ENCODE peak calls at places on chromosomes 12 and 14, in six cellular contexts. H, V, N, E, G and X are unnamed samples.

GRCh38 chr12:14845350-14845750 is 2.0 kb upstream of the ART4 start:
- DNase-seq in H (peak; percentile 41), V (peak; percentile 58), N (no peak), E (peak; percentile 55), G (no peak), X (no peak)

GRCh38 chr12:130545475-130545874 is 170.6 kb downstream of the RIMBP2 start:
- DNase-seq in H (no peak), V (no peak), N (no peak), E (no peak), G (no peak), X (no peak)

GRCh38 chr14:37992489-37992888 is 215.2 kb upstream of the SSTR1 start:
- DNase-seq in H (no peak), V (no peak), N (no peak), E (no peak), G (no peak), X (no peak)

GRCh38 chr12:52020539-52021336 is 14.0 kb downstream of the TAMALIN start:
- DNase-seq in H (no peak), V (peak; percentile 88), N (no peak), E (peak; percentile 63), G (peak; percentile 73), X (peak; percentile 37)

GRCh38 chr12:12807970-12808702 is 5.0 kb upstream of the DDX47 start:
- DNase-seq in H (no peak), V (no peak), N (peak; percentile 34), E (peak; percentile 91), G (peak; percentile 76), X (peak; percentile 40)

GRCh38 chr12:86601550-86602308 is 345.5 kb upstream of the MGAT4C start:
- DNase-seq in H (no peak), V (no peak), N (no peak), E (no peak), G (no peak), X (no peak)

GRCh38 chr12:65818454-65819382 is 5.6 kb upstream of the HMGA2 start:
- DNase-seq in H (peak; percentile 64), V (no peak), N (no peak), E (no peak), G (no peak), X (no peak)

GRCh38 chr14:61524211-61524806 is 171.0 kb upstream of the HIF1A start:
- DNase-seq in H (peak; percentile 87), V (no peak), N (no peak), E (no peak), G (no peak), X (no peak)

GRCh38 chr12:66107451-66107915 is 23.1 kb downstream of the LLPH start:
- DNase-seq in H (peak; percentile 80), V (peak; percentile 58), N (peak; percentile 27), E (peak; percentile 84), G (peak; percentile 60), X (peak; percentile 11)

GRCh38 chr14:72793154-72793725 is 100.7 kb downstream of the DPF3 start:
- DNase-seq in H (no peak), V (no peak), N (no peak), E (no peak), G (no peak), X (no peak)

GRCh38 chr12:31832740-31833540 is 104.1 kb upstream of the AMN1 start:
- DNase-seq in H (no peak), V (no peak), N (no peak), E (peak; percentile 68), G (peak; percentile 49), X (peak; percentile 9)

GRCh38 chr12:49189731-49190314 is 943 bp upstream of the TUBA1A start:
- DNase-seq in H (no peak), V (no peak), N (no peak), E (no peak), G (no peak), X (no peak)

GRCh38 chr14:93085916-93086315 is 29.8 kb downstream of the ITPK1 start:
- DNase-seq in H (peak; percentile 24), V (no peak), N (no peak), E (no peak), G (no peak), X (no peak)

GRCh38 chr14:59251811-59252771 is 63.6 kb downstream of the DAAM1 start:
- DNase-seq in H (peak; percentile 94), V (no peak), N (no peak), E (no peak), G (no peak), X (no peak)

GRCh38 chr12:40028296-40028695 is 77.6 kb downstream of the SLC2A13 start:
- DNase-seq in H (no peak), V (no peak), N (no peak), E (no peak), G (no peak), X (no peak)

GRCh38 chr14:98949506-98950135 is 322.4 kb downstream of the BCL11B start:
- DNase-seq in H (no peak), V (no peak), N (peak; percentile 44), E (no peak), G (no peak), X (no peak)

GRCh38 chr14:99579903-99580570 is 24.0 kb downstream of the CCDC85C start:
- DNase-seq in H (peak; percentile 95), V (peak; percentile 64), N (no peak), E (no peak), G (no peak), X (no peak)

GRCh38 chr12:89064780-89065179 is 287.5 kb downstream of the DUSP6 start:
- DNase-seq in H (peak; percentile 61), V (no peak), N (no peak), E (no peak), G (no peak), X (no peak)

GRCh38 chr12:43776498-43776897 is 17.7 kb downstream of the IRAK4 start:
- DNase-seq in H (no peak), V (peak; percentile 61), N (no peak), E (peak; percentile 49), G (no peak), X (no peak)

GRCh38 chr12:71312767-71313375 is 126.7 kb upstream of the LGR5 start:
- DNase-seq in H (peak; percentile 34), V (no peak), N (no peak), E (no peak), G (no peak), X (no peak)

GRCh38 chr12:94640134-94640928 is 10.0 kb downstream of the TMCC3 start:
- DNase-seq in H (peak; percentile 94), V (no peak), N (no peak), E (peak; percentile 63), G (peak; percentile 50), X (no peak)

GRCh38 chr14:86646688-86647687 is 1117.0 kb downstream of the FLRT2 start:
- DNase-seq in H (peak; percentile 4), V (no peak), N (no peak), E (no peak), G (no peak), X (no peak)

GRCh38 chr14:67166450-67166853 is 22.8 kb upstream of the GARIN2 start:
- DNase-seq in H (peak; percentile 7), V (peak; percentile 41), N (no peak), E (peak; percentile 58), G (no peak), X (no peak)

GRCh38 chr12:92363295-92364146 is 217.9 kb upstream of the BTG1 start:
- DNase-seq in H (peak; percentile 32), V (peak; percentile 29), N (peak; percentile 34), E (peak; percentile 77), G (peak; percentile 68), X (peak; percentile 17)
- H3K4me1 ChIP-seq in H (peaks cover 7% of the 10 kb centered on the region), V (no peaks in the 10 kb centered on the region), N (no peaks in the 10 kb centered on the region), E (peaks cover 44% of the 10 kb centered on the region), G (peaks cover 65% of the 10 kb centered on the region), X (peaks cover 27% of the 10 kb centered on the region)

GRCh38 chr14:91417983-91418386 is 365 bp upstream of the CCDC88C start:
- DNase-seq in H (no peak), V (peak; percentile 86), N (peak; percentile 42), E (peak; percentile 86), G (peak; percentile 81), X (peak; percentile 52)

GRCh38 chr14:91415794-91416743 is 1.6 kb downstream of the CCDC88C start:
- DNase-seq in H (no peak), V (no peak), N (no peak), E (peak; percentile 93), G (peak; percentile 85), X (peak; percentile 52)

GRCh38 chr14:91418387-91419043 is 895 bp upstream of the CCDC88C start:
- DNase-seq in H (no peak), V (peak; percentile 78), N (peak; percentile 66), E (peak; percentile 82), G (peak; percentile 87), X (peak; percentile 68)

GRCh38 chr14:91417134-91417982 is at the start of gene CCDC88C:
- DNase-seq in H (no peak), V (peak; percentile 93), N (peak; percentile 65), E (peak; percentile 83), G (peak; percentile 80), X (peak; percentile 71)

GRCh38 chr14:91416744-91417133 is 881 bp downstream of the CCDC88C start:
- DNase-seq in H (no peak), V (no peak), N (no peak), E (no peak), G (no peak), X (no peak)
- H3K4me1 ChIP-seq in H (peaks cover 4% of the 10 kb centered on the region), V (no peaks in the 10 kb centered on the region), N (peaks cover 4% of the 10 kb centered on the region), E (peaks cover 62% of the 10 kb centered on the region), G (peaks cover 47% of the 10 kb centered on the region), X (peaks cover 36% of the 10 kb centered on the region)

GRCh38 chr12:46445093-46445492 is 72.5 kb upstream of the SLC38A2 start:
- DNase-seq in H (no peak), V (no peak), N (no peak), E (no peak), G (no peak), X (no peak)
- H3K4me1 ChIP-seq in H (peaks cover 13% of the 10 kb centered on the region), V (peaks cover 32% of the 10 kb centered on the region), N (peaks cover 58% of the 10 kb centered on the region), E (no peaks in the 10 kb centered on the region), G (peaks cover 6% of the 10 kb centered on the region), X (no peaks in the 10 kb centered on the region)

GRCh38 chr12:78586790-78587189 is 277.8 kb upstream of the SYT1 start:
- DNase-seq in H (no peak), V (no peak), N (no peak), E (no peak), G (no peak), X (no peak)

GRCh38 chr12:78585132-78585531 is 279.4 kb upstream of the SYT1 start:
- DNase-seq in H (no peak), V (no peak), N (no peak), E (no peak), G (no peak), X (no peak)

GRCh38 chr12:78580296-78580695 is 284.3 kb upstream of the SYT1 start:
- DNase-seq in H (no peak), V (no peak), N (no peak), E (no peak), G (no peak), X (no peak)

GRCh38 chr12:78584695-78585094 is 279.9 kb upstream of the SYT1 start:
- DNase-seq in H (no peak), V (no peak), N (no peak), E (no peak), G (no peak), X (no peak)
- H3K4me1 ChIP-seq in H (no peaks in the 10 kb centered on the region), V (no peaks in the 10 kb centered on the region), N (no peaks in the 10 kb centered on the region), E (no peaks in the 10 kb centered on the region), G (no peaks in the 10 kb centered on the region), X (no peaks in the 10 kb centered on the region)

DNA sequence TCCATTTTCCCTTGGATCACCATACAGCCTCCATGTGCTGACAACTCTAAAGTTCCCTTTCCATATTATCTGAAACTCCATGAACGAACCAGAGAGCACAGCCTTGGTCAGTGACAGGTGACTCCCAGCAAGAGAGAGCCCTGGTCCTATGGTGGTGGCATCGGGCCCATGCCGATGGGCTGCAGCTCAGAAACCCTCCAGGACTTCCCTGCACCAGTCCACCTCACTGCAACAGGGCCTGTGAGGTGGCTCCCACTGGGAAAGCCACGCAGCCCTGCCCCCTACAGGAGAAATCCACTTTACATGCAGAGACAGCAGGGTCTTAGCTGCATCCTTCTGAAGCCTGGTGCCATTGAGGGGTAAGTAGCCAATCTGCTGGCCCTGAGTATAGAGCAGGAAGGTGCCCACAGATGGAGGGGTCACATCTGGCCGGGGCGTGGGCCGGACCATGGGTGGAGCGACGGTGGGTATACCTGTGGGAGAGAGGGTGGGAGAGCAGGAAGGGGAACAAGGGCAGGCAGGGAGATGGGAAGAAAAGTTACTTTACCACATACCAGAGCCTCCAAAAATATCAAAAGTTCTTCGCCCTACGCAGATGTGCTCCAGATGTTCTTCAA is 24.7 kb downstream of the RTRAF start:
- DNase-seq in H (no peak), V (peak; percentile 45), N (no peak), E (no peak), G (no peak), X (no peak)
- H3K4me1 ChIP-seq in H (peaks cover 3% of the 10 kb centered on the region), V (no peaks in the 10 kb centered on the region), N (peaks cover 3% of the 10 kb centered on the region), E (no peaks in the 10 kb centered on the region), G (no peaks in the 10 kb centered on the region), X (no peaks in the 10 kb centered on the region)